ENCODE peak calls at places on chromosomes 4 and X, in nine cellular contexts. X is uterus; Q is fibroblast of lung; D is CD4-positive, alpha-beta memory T cell; V is A549; S is CD8-positive, alpha-beta memory T cell; P is heart left ventricle; N is lung; H is psoas muscle. O is an unnamed sample.
A peak's percentile ranks its signal among the peaks of the same experiment; 100 is the strongest.

GRCh38 chrX:133359466-133359865 is 55.8 kb downstream of the GPC4 start:
- DNase-seq in X (no peak), Q (no peak), D (no peak), V (no peak), S (no peak), P (no peak), N (no peak), H (no peak), O (no peak)

GRCh38 chr4:185758807-185759206 is 53.2 kb downstream of the SORBS2 start:
- DNase-seq in X (no peak), Q (no peak), D (no peak), V (no peak), S (no peak), P (no peak), N (no peak), H (no peak), O (no peak)

GRCh38 chr4:173192375-173193162 is 24.0 kb downstream of the GALNT7 start:
- DNase-seq in X (no peak), Q (no peak), D (no peak), V (peak; percentile 30), S (no peak), P (no peak), N (no peak), H (no peak), O (no peak)

GRCh38 chr4:151541438-151542071 is 132.6 kb downstream of the FHIP1A start:
- DNase-seq in X (peak; percentile 20), Q (peak; percentile 85), D (no peak), V (peak; percentile 11), S (no peak), P (no peak), N (no peak), H (no peak), O (no peak)

GRCh38 chr4:125315571-125316390 is 1.0 kb downstream of the FAT4 start:
- DNase-seq in X (peak; percentile 54), Q (peak; percentile 62), D (no peak), V (peak; percentile 36), S (no peak), P (peak; percentile 56), N (peak; percentile 41), H (peak; percentile 54), O (peak; percentile 57)

GRCh38 chr4:22556411-22556969 is 40.6 kb upstream of the ADGRA3 start:
- DNase-seq in X (no peak), Q (no peak), D (no peak), V (no peak), S (no peak), P (no peak), N (no peak), H (no peak), O (no peak)

GRCh38 chr4:91113130-91113706 is 986.0 kb downstream of the CCSER1 start:
- DNase-seq in X (no peak), Q (peak; percentile 20), D (no peak), V (peak; percentile 43), S (no peak), P (no peak), N (no peak), H (no peak), O (no peak)

GRCh38 chr4:129821073-129821472 is 725.1 kb downstream of the C4orf33 start:
- DNase-seq in X (no peak), Q (no peak), D (no peak), V (no peak), S (no peak), P (no peak), N (no peak), H (no peak), O (no peak)

GRCh38 chrX:476724-477075 is 90.0 kb upstream of the PPP2R3B start:
- DNase-seq in X (no peak), Q (no peak), D (no peak), V (no peak), S (no peak), P (no peak), N (no peak), H (no peak), O (no peak)

GRCh38 chrX:477441-478012 is 90.8 kb upstream of the PPP2R3B start:
- DNase-seq in X (no peak), Q (no peak), D (no peak), V (no peak), S (no peak), P (no peak), N (no peak), H (no peak), O (no peak)

GRCh38 chrX:482192-482701 is 95.5 kb upstream of the PPP2R3B start:
- DNase-seq in X (no peak), Q (no peak), D (no peak), V (no peak), S (no peak), P (no peak), N (no peak), H (no peak), O (no peak)

GRCh38 chrX:480861-481417 is 94.2 kb upstream of the PPP2R3B start:
- DNase-seq in X (no peak), Q (no peak), D (no peak), V (no peak), S (no peak), P (no peak), N (no peak), H (no peak), O (no peak)

GRCh38 chrX:479273-479981 is 92.7 kb upstream of the PPP2R3B start:
- DNase-seq in X (no peak), Q (no peak), D (no peak), V (no peak), S (no peak), P (no peak), N (no peak), H (no peak), O (no peak)
- H3K4me1 ChIP-seq in X (no peaks in the 10 kb centered on the region), Q (no peaks in the 10 kb centered on the region), D (no peaks in the 10 kb centered on the region), V (peaks cover 4% of the 10 kb centered on the region), S (no peaks in the 10 kb centered on the region), P (no peaks in the 10 kb centered on the region), N (no peaks in the 10 kb centered on the region), H (no peaks in the 10 kb centered on the region), O (no peaks in the 10 kb centered on the region)

GRCh38 chr4:75030028-75030427 is 97.1 kb downstream of the PARM1 start:
- DNase-seq in X (no peak), Q (no peak), D (no peak), V (no peak), S (no peak), P (no peak), N (no peak), H (no peak), O (no peak)

GRCh38 chr4:75030649-75031235 is 97.8 kb downstream of the PARM1 start:
- DNase-seq in X (no peak), Q (no peak), D (no peak), V (peak; percentile 1), S (no peak), P (no peak), N (no peak), H (no peak), O (no peak)

GRCh38 chr4:75025432-75025831 is 92.5 kb downstream of the PARM1 start:
- DNase-seq in X (no peak), Q (no peak), D (no peak), V (no peak), S (no peak), P (no peak), N (no peak), H (no peak), O (no peak)

GRCh38 chr4:75031746-75032145 is 98.8 kb downstream of the PARM1 start:
- DNase-seq in X (no peak), Q (no peak), D (no peak), V (no peak), S (no peak), P (no peak), N (no peak), H (no peak), O (no peak)

GRCh38 chr4:75028196-75028854 is 95.4 kb downstream of the PARM1 start:
- DNase-seq in X (no peak), Q (no peak), D (no peak), V (no peak), S (no peak), P (no peak), N (no peak), H (no peak), O (peak; percentile 26)
- H3K4me1 ChIP-seq in X (no peaks in the 10 kb centered on the region), Q (no peaks in the 10 kb centered on the region), D (no peaks in the 10 kb centered on the region), V (no peaks in the 10 kb centered on the region), S (no peaks in the 10 kb centered on the region), P (peaks cover 3% of the 10 kb centered on the region), N (peaks cover 5% of the 10 kb centered on the region), H (no peaks in the 10 kb centered on the region), O (peaks cover 7% of the 10 kb centered on the region)

GRCh38 chr4:38049545-38050170 is 89.5 kb downstream of the PTTG2 start:
- DNase-seq in X (no peak), Q (no peak), D (no peak), V (no peak), S (no peak), P (no peak), N (no peak), H (no peak), O (no peak)

GRCh38 chr4:38046735-38047487 is 86.7 kb downstream of the PTTG2 start:
- DNase-seq in X (no peak), Q (peak; percentile 22), D (no peak), V (no peak), S (no peak), P (no peak), N (no peak), H (no peak), O (no peak)

GRCh38 chr4:38056024-38056685 is 96.0 kb downstream of the PTTG2 start:
- DNase-seq in X (no peak), Q (no peak), D (no peak), V (no peak), S (no peak), P (no peak), N (no peak), H (no peak), O (no peak)

GRCh38 chr4:38055566-38055965 is 95.4 kb downstream of the PTTG2 start:
- DNase-seq in X (no peak), Q (no peak), D (no peak), V (no peak), S (no peak), P (no peak), N (no peak), H (no peak), O (no peak)

DNA sequence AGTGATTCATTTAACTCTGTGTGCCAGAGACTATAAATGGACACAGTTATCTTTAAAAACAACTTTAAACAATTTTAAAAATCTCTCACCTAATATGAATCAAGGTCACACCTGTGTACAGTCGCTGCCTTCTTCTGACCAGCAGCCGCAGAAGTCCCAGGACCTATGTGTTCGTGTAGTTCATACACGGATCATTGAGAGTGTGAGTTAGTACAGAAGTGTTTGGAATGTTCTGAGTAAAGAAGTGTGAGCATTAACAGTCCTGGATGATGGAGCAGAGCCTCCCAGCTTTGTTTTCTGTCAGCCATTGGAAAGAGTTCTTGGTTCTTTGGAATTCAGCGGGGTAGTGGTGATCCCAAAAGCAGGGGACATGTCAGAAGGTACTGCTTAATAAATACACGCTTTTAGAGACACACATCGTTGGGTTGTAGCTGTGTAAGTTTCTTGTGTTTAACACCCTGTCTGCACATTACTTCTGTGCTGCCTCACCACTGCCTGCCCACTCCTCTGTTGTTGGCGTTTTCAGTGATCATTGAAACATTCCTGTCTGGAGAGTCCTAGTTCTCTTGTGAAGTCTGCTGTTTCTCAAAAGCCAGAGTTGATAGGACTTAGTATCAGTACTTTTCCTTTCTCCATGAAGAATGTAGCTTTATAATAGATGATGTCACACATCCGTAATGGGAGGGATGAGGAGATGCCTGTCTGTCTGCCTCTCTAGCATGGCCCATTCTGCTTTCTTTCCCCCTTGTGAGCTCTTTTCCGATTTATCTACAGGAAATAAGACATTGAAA is 90.6 kb downstream of the PTTG2 start:
- DNase-seq in X (no peak), Q (peak; percentile 45), D (no peak), V (no peak), S (no peak), P (no peak), N (no peak), H (no peak), O (no peak)
- H3K4me1 ChIP-seq in X (no peaks in the 10 kb centered on the region), Q (no peaks in the 10 kb centered on the region), D (no peaks in the 10 kb centered on the region), V (no peaks in the 10 kb centered on the region), S (no peaks in the 10 kb centered on the region), P (peaks cover 36% of the 10 kb centered on the region), N (peaks cover 9% of the 10 kb centered on the region), H (peaks cover 3% of the 10 kb centered on the region), O (peaks cover 8% of the 10 kb centered on the region)

DNA sequence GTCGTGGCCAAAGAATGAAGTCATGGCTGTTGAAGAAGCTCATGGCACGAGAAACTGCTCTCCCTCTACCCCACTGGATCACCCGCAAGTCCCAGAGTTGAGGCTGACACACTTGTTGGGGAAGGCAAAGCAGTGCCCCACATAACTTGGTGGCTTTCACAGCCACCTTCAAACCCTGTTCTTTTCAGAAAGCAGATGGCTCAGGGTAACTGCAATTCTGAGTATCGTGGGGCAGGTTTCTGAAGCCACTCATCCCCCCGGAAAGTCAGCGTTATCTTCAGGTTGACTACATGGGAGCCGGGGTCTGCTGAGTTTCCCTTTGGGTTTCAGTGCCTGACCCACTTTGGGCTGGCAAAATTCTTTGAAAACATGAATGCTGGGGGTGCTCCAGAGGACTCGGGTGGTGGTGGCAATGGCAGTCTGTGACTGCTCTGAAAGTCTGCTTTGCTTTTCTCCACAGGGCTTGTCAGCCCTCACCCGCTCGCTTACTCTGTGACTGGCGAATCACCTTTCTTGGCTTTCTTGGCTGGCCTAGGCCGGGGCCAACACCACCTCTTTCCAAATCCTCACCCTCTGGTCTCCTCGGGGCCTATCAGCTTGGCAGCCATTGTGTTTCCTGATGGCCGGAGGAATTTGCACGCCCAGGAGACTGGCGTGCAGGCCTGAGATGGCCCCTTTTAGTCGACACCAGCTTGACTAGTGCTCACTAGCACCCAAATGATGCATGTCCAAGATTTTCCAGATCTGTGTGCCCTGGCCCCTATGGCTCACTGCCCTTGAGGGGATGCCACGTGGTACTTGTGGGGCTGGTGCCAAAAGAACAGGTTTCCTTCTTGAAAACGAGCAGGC is 7.3 kb downstream of the PPP1R3F start:
- DNase-seq in X (peak; percentile 8), Q (peak; percentile 3), D (no peak), V (no peak), S (no peak), P (no peak), N (no peak), H (no peak), O (no peak)
- H3K4me1 ChIP-seq in X (no peaks in the 10 kb centered on the region), Q (no peaks in the 10 kb centered on the region), D (peaks cover 92% of the 10 kb centered on the region), V (peaks cover 9% of the 10 kb centered on the region), S (peaks cover 74% of the 10 kb centered on the region), P (peaks cover 26% of the 10 kb centered on the region), N (peaks cover 5% of the 10 kb centered on the region), H (no peaks in the 10 kb centered on the region), O (no peaks in the 10 kb centered on the region)